ENCODE peak calls at places on chromosomes 12 and 14, in ten cellular contexts. W, Q, E, T, Y, C, D, K, R and H are unnamed samples.

GRCh38 chr12:108750471-108751402 is 19.4 kb upstream of the CORO1C start:
- DNase-seq in W (no peak), Q (no peak), E (no peak), T (no peak), Y (no peak), C (no peak), D (no peak), K (peak), R (no peak), H (no peak)

GRCh38 chr14:72472845-72473244 is 421.1 kb downstream of the DPF3 start:
- DNase-seq in W (no peak), Q (no peak), E (no peak), T (no peak), Y (no peak), C (no peak), D (no peak), K (no peak), R (no peak), H (no peak)

GRCh38 chr14:90368946-90369721 is 27.7 kb upstream of the CALM1 start:
- DNase-seq in W (no peak), Q (no peak), E (peak), T (no peak), Y (no peak), C (no peak), D (no peak), K (no peak), R (peak), H (no peak)

GRCh38 chr12:76144253-76144564 is 59.7 kb upstream of the NAP1L1 start:
- DNase-seq in W (no peak), Q (no peak), E (peak), T (no peak), Y (no peak), C (peak), D (no peak), K (no peak), R (no peak), H (no peak)

GRCh38 chr14:88868558-88869159 is 44.2 kb downstream of the TTC8 start:
- DNase-seq in W (no peak), Q (no peak), E (no peak), T (no peak), Y (no peak), C (no peak), D (no peak), K (no peak), R (no peak), H (no peak)

GRCh38 chr12:64240781-64241180 is 18.7 kb upstream of the KICS2 start:
- DNase-seq in W (no peak), Q (no peak), E (no peak), T (no peak), Y (no peak), C (no peak), D (no peak), K (no peak), R (no peak), H (no peak)

GRCh38 chr12:104516821-104517220 is 60.1 kb downstream of the CHST11 start:
- DNase-seq in W (no peak), Q (no peak), E (no peak), T (no peak), Y (no peak), C (no peak), D (no peak), K (no peak), R (no peak), H (no peak)

GRCh38 chr14:87999282-87999681 is 5.7 kb upstream of the GPR65 start:
- DNase-seq in W (no peak), Q (no peak), E (no peak), T (no peak), Y (no peak), C (no peak), D (no peak), K (no peak), R (no peak), H (no peak)

GRCh38 chr14:64956697-64957412 is 14.3 kb upstream of the GPX2 start:
- DNase-seq in W (no peak), Q (no peak), E (no peak), T (no peak), Y (no peak), C (no peak), D (no peak), K (peak), R (no peak), H (peak)

GRCh38 chr12:4947297-4947696 is 37.6 kb downstream of the KCNA1 start:
- DNase-seq in W (no peak), Q (no peak), E (no peak), T (no peak), Y (no peak), C (no peak), D (no peak), K (no peak), R (no peak), H (no peak)

GRCh38 chr14:33362934-33363333 is 424.3 kb downstream of the NPAS3 start:
- DNase-seq in W (no peak), Q (no peak), E (no peak), T (no peak), Y (no peak), C (no peak), D (no peak), K (no peak), R (no peak), H (no peak)

GRCh38 chr14:90091393-90091792 is 29.6 kb downstream of the KCNK13 start:
- DNase-seq in W (no peak), Q (no peak), E (no peak), T (no peak), Y (no peak), C (no peak), D (no peak), K (no peak), R (no peak), H (no peak)

GRCh38 chr12:131457028-131457310 is 253.9 kb upstream of the SFSWAP start:
- DNase-seq in W (no peak), Q (no peak), E (no peak), T (no peak), Y (peak), C (no peak), D (no peak), K (peak), R (no peak), H (no peak)

GRCh38 chr12:1162083-1162760 is 171.2 kb downstream of the ERC1 start:
- DNase-seq in W (no peak), Q (no peak), E (no peak), T (no peak), Y (no peak), C (no peak), D (no peak), K (no peak), R (no peak), H (no peak)

GRCh38 chr12:39275846-39276245 is 167.1 kb downstream of the KIF21A start:
- DNase-seq in W (no peak), Q (no peak), E (no peak), T (no peak), Y (no peak), C (no peak), D (no peak), K (no peak), R (no peak), H (no peak)

GRCh38 chr12:39267886-39268285 is 175.0 kb downstream of the KIF21A start:
- DNase-seq in W (no peak), Q (no peak), E (no peak), T (no peak), Y (no peak), C (no peak), D (no peak), K (no peak), R (no peak), H (no peak)

GRCh38 chr12:39277416-39277815 is 165.5 kb downstream of the KIF21A start:
- DNase-seq in W (no peak), Q (no peak), E (no peak), T (no peak), Y (no peak), C (no peak), D (no peak), K (no peak), R (no peak), H (no peak)

DNA sequence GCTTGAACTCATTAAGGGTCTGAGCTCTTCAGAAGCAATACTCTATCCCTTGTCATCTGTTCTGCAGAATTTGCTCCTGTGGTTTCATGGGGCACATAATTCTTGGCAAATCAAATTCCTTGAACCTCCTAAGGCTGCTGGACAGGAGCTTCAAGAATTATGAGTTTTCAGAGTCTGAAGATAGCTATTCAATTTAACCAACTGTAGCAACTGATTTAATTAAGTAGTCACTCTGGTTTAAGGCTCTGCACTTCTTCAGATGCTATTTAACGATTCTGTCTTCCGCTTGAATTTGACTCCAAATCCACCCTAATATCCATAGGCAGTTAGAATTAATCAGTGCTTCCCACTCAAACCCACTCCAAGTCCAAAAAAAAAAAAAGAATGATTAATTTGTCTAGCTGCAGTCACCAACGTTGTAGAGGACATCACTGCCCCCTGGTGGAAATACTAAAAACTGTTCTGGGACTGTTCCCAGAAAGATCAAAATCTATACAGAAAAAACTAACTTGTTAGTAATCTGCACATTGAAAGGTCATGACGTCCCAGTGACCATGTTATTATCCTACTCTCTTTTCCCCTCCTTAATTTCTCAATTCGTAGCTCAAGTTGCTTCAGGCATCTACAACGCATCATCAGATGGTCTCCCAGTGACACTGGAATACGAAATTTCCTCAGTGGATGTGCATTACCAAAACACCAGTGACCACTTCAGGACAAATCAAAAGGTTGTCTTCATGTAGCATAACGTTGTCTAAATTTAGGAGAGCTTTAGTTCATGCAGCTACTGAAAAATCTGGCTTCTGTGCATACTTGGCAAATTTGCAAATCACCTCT is 169.8 kb downstream of the KIF21A start:
- DNase-seq in W (no peak), Q (no peak), E (peak), T (no peak), Y (no peak), C (peak), D (no peak), K (no peak), R (peak), H (no peak)
- TF ChIP-seq CTCF in W (peak), Q (peak), E (peak), T (peak), Y (peak), C (peak), D (peak), K (peak), R (peak), H (peak)

DNA sequence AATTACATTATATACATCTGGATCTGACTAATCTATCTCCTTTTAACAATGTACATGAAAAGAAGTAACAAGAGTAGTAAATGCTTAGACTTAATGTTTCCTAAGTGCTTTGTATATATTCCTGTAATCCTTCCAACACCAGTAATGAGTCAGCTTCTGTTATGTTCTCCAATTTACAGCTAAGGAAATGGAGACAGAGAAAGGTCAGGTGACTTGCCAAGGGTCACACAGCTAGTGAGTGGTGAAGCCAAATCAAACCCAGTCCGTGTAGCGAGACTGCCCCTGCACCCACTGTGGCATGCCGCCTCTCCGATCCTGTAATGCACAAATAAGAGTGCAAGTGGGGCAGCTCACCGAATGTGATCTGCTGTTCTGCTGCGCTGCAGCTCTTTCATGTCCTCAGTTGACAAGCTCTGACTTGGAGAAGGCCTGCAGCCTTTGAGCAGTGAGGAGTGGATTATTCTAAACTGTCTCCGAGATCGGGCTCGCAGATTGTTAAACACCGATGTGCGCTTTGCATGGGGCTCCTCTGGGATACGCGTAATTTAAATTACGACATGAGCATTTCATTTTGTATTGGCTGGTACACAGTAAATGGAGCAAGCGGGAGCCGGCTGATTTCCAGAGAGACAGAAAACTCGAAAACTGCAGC is 65.1 kb upstream of the KTN1 start:
- DNase-seq in W (no peak), Q (peak), E (no peak), T (no peak), Y (no peak), C (peak), D (no peak), K (no peak), R (no peak), H (no peak)
- H3K27ac ChIP-seq in W (no peak), Q (no peak), E (peak), T (no peak), Y (no peak), C (no peak), D (no peak), K (no peak), R (no peak), H (no peak)

GRCh38 chr14:77028384-77029246 is at the start of gene IRF2BPL:
- DNase-seq in W (peak), Q (peak), E (peak), T (peak), Y (peak), C (peak), D (peak), K (peak), R (peak), H (peak)

GRCh38 chr14:77026930-77027537 is 1.5 kb downstream of the IRF2BPL start:
- DNase-seq in W (peak), Q (no peak), E (no peak), T (peak), Y (peak), C (no peak), D (no peak), K (peak), R (no peak), H (no peak)

GRCh38 chr14:77026166-77026929 is 2.2 kb downstream of the IRF2BPL start:
- DNase-seq in W (peak), Q (no peak), E (no peak), T (peak), Y (peak), C (no peak), D (no peak), K (peak), R (no peak), H (no peak)

GRCh38 chr14:77025744-77026165 is 2.8 kb downstream of the IRF2BPL start:
- DNase-seq in W (peak), Q (no peak), E (no peak), T (no peak), Y (peak), C (no peak), D (no peak), K (peak), R (no peak), H (no peak)

DNA sequence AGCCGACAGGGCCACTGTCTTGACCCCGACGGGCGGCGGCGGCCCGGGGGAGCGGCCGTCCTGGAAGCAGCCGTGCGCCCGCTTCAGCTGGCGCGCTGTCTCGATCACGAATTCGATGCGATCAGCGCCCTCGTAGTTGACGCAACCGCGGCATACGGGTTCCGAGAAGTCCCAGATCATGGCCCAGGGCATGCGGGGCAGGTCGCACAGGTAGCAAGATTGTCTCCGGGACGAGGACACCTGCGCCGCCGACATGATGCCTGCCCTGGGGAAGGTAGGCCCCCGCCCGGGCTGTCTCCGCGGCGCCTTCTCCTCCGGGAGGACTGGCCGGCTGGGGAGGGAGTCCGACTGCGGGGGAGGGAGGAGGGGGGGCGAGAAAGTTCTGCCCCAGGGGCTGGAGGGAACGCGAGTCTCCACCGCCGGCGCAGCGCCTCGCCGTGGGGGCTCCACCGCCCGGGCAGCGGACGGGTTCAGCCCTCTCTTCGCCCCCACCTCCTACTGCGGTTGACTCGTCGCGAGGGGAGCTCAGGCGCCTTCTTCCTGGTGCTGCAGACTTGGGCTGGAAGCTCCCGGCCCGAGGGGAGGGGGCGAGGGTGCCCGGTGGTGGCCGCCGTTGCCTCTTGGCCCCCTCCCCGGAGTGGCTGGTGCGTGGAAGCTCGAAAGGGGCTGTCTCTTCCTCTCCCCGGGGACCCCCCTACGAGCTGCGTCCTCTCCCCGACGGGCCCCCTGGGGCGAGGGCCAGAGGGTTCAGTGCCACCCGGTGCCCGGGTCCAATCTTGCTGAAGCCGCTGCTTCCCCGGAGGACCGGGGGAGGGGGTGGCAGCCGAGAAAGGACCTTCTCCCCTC is 747 bp downstream of the IRF2BPL start:
- DNase-seq in W (peak), Q (no peak), E (peak), T (peak), Y (peak), C (no peak), D (peak), K (peak), R (peak), H (peak)
- TF ChIP-seq CTCF in W (peak), Q (peak), E (no peak), T (no peak), Y (no peak), C (no peak), D (no peak), K (no peak), R (no peak), H (peak)

DNA sequence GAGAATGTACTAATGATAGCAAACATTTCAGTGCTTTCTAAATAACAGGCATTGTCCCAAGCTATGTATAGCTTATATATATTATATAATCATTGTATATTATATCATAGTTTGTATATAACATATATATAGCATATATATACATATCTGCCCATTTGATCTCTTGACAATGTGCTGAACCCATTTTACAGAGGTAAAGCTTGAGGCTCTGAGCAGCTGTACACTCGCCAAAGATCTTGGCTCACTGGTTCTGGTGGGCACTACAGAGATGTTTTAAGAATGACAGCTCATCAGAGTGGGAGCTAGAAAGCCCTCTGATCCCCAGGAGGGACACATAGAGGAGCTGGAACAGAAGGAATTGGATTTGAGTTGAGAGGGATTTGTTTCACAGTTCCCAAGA is 68.2 kb upstream of the ACTN1 start:
- DNase-seq in W (no peak), Q (no peak), E (no peak), T (no peak), Y (no peak), C (no peak), D (no peak), K (no peak), R (no peak), H (no peak)
- H3K27ac ChIP-seq in W (peak), Q (no peak), E (peak), T (peak), Y (peak), C (no peak), D (no peak), K (peak), R (no peak), H (no peak)

GRCh38 chr12:92928431-92928961 is 599 bp downstream of the EEA1 start:
- DNase-seq in W (peak), Q (no peak), E (peak), T (peak), Y (no peak), C (peak), D (peak), K (no peak), R (peak), H (no peak)

GRCh38 chr12:92928962-92929915 is at the start of gene EEA1:
- DNase-seq in W (peak), Q (peak), E (peak), T (peak), Y (peak), C (peak), D (peak), K (peak), R (peak), H (peak)

GRCh38 chr12:92927436-92928116 is 1.5 kb downstream of the EEA1 start:
- DNase-seq in W (no peak), Q (no peak), E (no peak), T (no peak), Y (no peak), C (no peak), D (no peak), K (no peak), R (peak), H (no peak)

GRCh38 chr12:92926549-92926948 is 2.5 kb downstream of the EEA1 start:
- DNase-seq in W (no peak), Q (no peak), E (no peak), T (no peak), Y (no peak), C (no peak), D (no peak), K (no peak), R (no peak), H (no peak)

GRCh38 chr12:92927055-92927435 is 2.0 kb downstream of the EEA1 start:
- DNase-seq in W (no peak), Q (no peak), E (no peak), T (no peak), Y (no peak), C (peak), D (no peak), K (no peak), R (no peak), H (no peak)
- TF ChIP-seq CTCF in W (peak), Q (peak), E (no peak), T (no peak), Y (no peak), C (no peak), D (no peak), K (peak), R (peak), H (peak)

GRCh38 chr14:75607842-75608640 is 29.6 kb downstream of the FLVCR2 start:
- DNase-seq in W (no peak), Q (no peak), E (no peak), T (no peak), Y (no peak), C (no peak), D (no peak), K (no peak), R (no peak), H (no peak)

GRCh38 chr14:75605916-75606315 is 27.5 kb downstream of the FLVCR2 start:
- DNase-seq in W (no peak), Q (no peak), E (no peak), T (no peak), Y (no peak), C (no peak), D (no peak), K (no peak), R (no peak), H (no peak)

GRCh38 chr14:75602527-75602926 is 24.1 kb downstream of the FLVCR2 start:
- DNase-seq in W (no peak), Q (no peak), E (no peak), T (no peak), Y (no peak), C (no peak), D (no peak), K (no peak), R (no peak), H (no peak)

GRCh38 chr14:75607044-75607443 is 28.6 kb downstream of the FLVCR2 start:
- DNase-seq in W (no peak), Q (no peak), E (no peak), T (no peak), Y (no peak), C (no peak), D (no peak), K (no peak), R (no peak), H (no peak)

GRCh38 chr14:75604979-75605825 is 26.8 kb downstream of the FLVCR2 start:
- DNase-seq in W (peak), Q (no peak), E (no peak), T (no peak), Y (no peak), C (peak), D (no peak), K (peak), R (no peak), H (no peak)
- H3K27ac ChIP-seq in W (peak), Q (no peak), E (no peak), T (no peak), Y (peak), C (no peak), D (no peak), K (peak), R (no peak), H (no peak)

GRCh38 chr12:101823891-101824290 is 6.9 kb downstream of the GNPTAB start:
- DNase-seq in W (peak), Q (no peak), E (peak), T (peak), Y (no peak), C (peak), D (peak), K (no peak), R (peak), H (no peak)
- TF ChIP-seq CTCF in W (peak), Q (peak), E (peak), T (no peak), Y (peak), C (peak), D (no peak), K (peak), R (no peak), H (no peak)

GRCh38 chr12:114682101-114682919 is 1.7 kb downstream of the TBX3 start:
- DNase-seq in W (no peak), Q (no peak), E (no peak), T (no peak), Y (no peak), C (no peak), D (no peak), K (no peak), R (no peak), H (no peak)
- H3K27ac ChIP-seq in W (peak), Q (peak), E (peak), T (no peak), Y (peak), C (peak), D (no peak), K (peak), R (peak), H (peak)